ENCODE peak calls at places on chromosome 11, in eight cellular contexts. One of them, this sample, is unnamed. For H3K27me3 and H3K36me3, the result is how much of the 10 kb centered on the place peaks cover.

GRCh38 chr11:107991868-107992414 is 16.8 kb upstream of the CUL5 start:
- DNase-seq in right atrium auricular region: no peak
- DNase-seq in hepatocyte: no peak
- DNase-seq in heart left ventricle: no peak
- DNase-seq in cardiac muscle cell: no peak
- DNase-seq in left lung: no peak
- DNase-seq in brain microvascular endothelial cell: no peak
- DNase-seq in colonic mucosa: no peak
- DNase-seq in this sample: no peak

GRCh38 chr11:107563702-107564101 is 1.8 kb downstream of the ALKBH8 start:
- DNase-seq in right atrium auricular region: no peak
- DNase-seq in hepatocyte: peak
- DNase-seq in heart left ventricle: no peak
- DNase-seq in cardiac muscle cell: peak
- DNase-seq in left lung: no peak
- DNase-seq in brain microvascular endothelial cell: peak
- DNase-seq in colonic mucosa: peak
- DNase-seq in this sample: no peak

GRCh38 chr11:106983251-106983650 is 35.0 kb downstream of the GUCY1A2 start:
- DNase-seq in right atrium auricular region: no peak
- DNase-seq in hepatocyte: no peak
- DNase-seq in heart left ventricle: peak
- DNase-seq in cardiac muscle cell: no peak
- DNase-seq in left lung: no peak
- DNase-seq in brain microvascular endothelial cell: no peak
- DNase-seq in colonic mucosa: no peak
- DNase-seq in this sample: no peak

GRCh38 chr11:72191961-72192381 is at the start of gene FOLR1:
- DNase-seq in right atrium auricular region: no peak
- DNase-seq in hepatocyte: no peak
- DNase-seq in heart left ventricle: no peak
- DNase-seq in cardiac muscle cell: no peak
- DNase-seq in left lung: no peak
- DNase-seq in brain microvascular endothelial cell: no peak
- DNase-seq in colonic mucosa: no peak
- DNase-seq in this sample: no peak

GRCh38 chr11:38345286-38345685 is 1747.2 kb upstream of the RAG2 start:
- DNase-seq in right atrium auricular region: no peak
- DNase-seq in hepatocyte: peak
- DNase-seq in heart left ventricle: no peak
- DNase-seq in cardiac muscle cell: no peak
- DNase-seq in left lung: no peak
- DNase-seq in brain microvascular endothelial cell: peak
- DNase-seq in colonic mucosa: no peak
- DNase-seq in this sample: no peak

GRCh38 chr11:3723014-3723708 is 52.0 kb upstream of the CHRNA10 start:
- DNase-seq in right atrium auricular region: no peak
- DNase-seq in hepatocyte: peak
- DNase-seq in heart left ventricle: no peak
- DNase-seq in cardiac muscle cell: peak
- DNase-seq in left lung: no peak
- DNase-seq in brain microvascular endothelial cell: peak
- DNase-seq in colonic mucosa: no peak
- DNase-seq in this sample: no peak

GRCh38 chr11:47178305-47178704 is 1.6 kb upstream of the ARFGAP2 start:
- DNase-seq in right atrium auricular region: no peak
- DNase-seq in hepatocyte: no peak
- DNase-seq in heart left ventricle: no peak
- DNase-seq in cardiac muscle cell: no peak
- DNase-seq in left lung: no peak
- DNase-seq in brain microvascular endothelial cell: no peak
- DNase-seq in colonic mucosa: no peak
- DNase-seq in this sample: no peak

GRCh38 chr11:76206327-76207081 is at the start of gene WNT11:
- DNase-seq in right atrium auricular region: no peak
- DNase-seq in hepatocyte: peak
- DNase-seq in heart left ventricle: peak
- DNase-seq in cardiac muscle cell: peak
- DNase-seq in left lung: peak
- DNase-seq in brain microvascular endothelial cell: peak
- DNase-seq in colonic mucosa: peak
- DNase-seq in this sample: no peak

GRCh38 chr11:128520206-128520885 is 67.0 kb downstream of the ETS1 start:
- DNase-seq in right atrium auricular region: no peak
- DNase-seq in hepatocyte: no peak
- DNase-seq in heart left ventricle: no peak
- DNase-seq in cardiac muscle cell: no peak
- DNase-seq in left lung: no peak
- DNase-seq in brain microvascular endothelial cell: no peak
- DNase-seq in colonic mucosa: no peak
- DNase-seq in this sample: no peak
- TF ChIP-seq CTCF in right atrium auricular region: no peak
- TF ChIP-seq CTCF in hepatocyte: peak
- TF ChIP-seq CTCF in heart left ventricle: no peak
- TF ChIP-seq CTCF in cardiac muscle cell: no peak
- TF ChIP-seq CTCF in left lung: no peak
- TF ChIP-seq CTCF in brain microvascular endothelial cell: peak
- TF ChIP-seq CTCF in colonic mucosa: no peak
- TF ChIP-seq CTCF in this sample: peak

GRCh38 chr11:124868322-124869274 is 3.4 kb downstream of the ROBO3 start:
- DNase-seq in right atrium auricular region: no peak
- DNase-seq in hepatocyte: no peak
- DNase-seq in heart left ventricle: no peak
- DNase-seq in cardiac muscle cell: no peak
- DNase-seq in left lung: peak
- DNase-seq in brain microvascular endothelial cell: no peak
- DNase-seq in colonic mucosa: no peak
- DNase-seq in this sample: no peak

GRCh38 chr11:124869331-124869730 is 4.1 kb downstream of the ROBO3 start:
- DNase-seq in right atrium auricular region: no peak
- DNase-seq in hepatocyte: no peak
- DNase-seq in heart left ventricle: no peak
- DNase-seq in cardiac muscle cell: no peak
- DNase-seq in left lung: no peak
- DNase-seq in brain microvascular endothelial cell: no peak
- DNase-seq in colonic mucosa: no peak
- DNase-seq in this sample: no peak

GRCh38 chr11:124870430-124870829 is 5.2 kb downstream of the ROBO3 start:
- DNase-seq in right atrium auricular region: no peak
- DNase-seq in hepatocyte: no peak
- DNase-seq in heart left ventricle: no peak
- DNase-seq in cardiac muscle cell: no peak
- DNase-seq in left lung: no peak
- DNase-seq in brain microvascular endothelial cell: no peak
- DNase-seq in colonic mucosa: no peak
- DNase-seq in this sample: no peak

GRCh38 chr11:124867700-124868099 is 2.5 kb downstream of the ROBO3 start:
- DNase-seq in right atrium auricular region: no peak
- DNase-seq in hepatocyte: peak
- DNase-seq in heart left ventricle: no peak
- DNase-seq in cardiac muscle cell: peak
- DNase-seq in left lung: no peak
- DNase-seq in brain microvascular endothelial cell: peak
- DNase-seq in colonic mucosa: no peak
- DNase-seq in this sample: no peak

GRCh38 chr11:124869856-124870387 is 4.7 kb downstream of the ROBO3 start:
- DNase-seq in right atrium auricular region: no peak
- DNase-seq in hepatocyte: no peak
- DNase-seq in heart left ventricle: no peak
- DNase-seq in cardiac muscle cell: no peak
- DNase-seq in left lung: no peak
- DNase-seq in brain microvascular endothelial cell: no peak
- DNase-seq in colonic mucosa: no peak
- DNase-seq in this sample: no peak
- H3K27me3 ChIP-seq in right atrium auricular region: under half
- H3K27me3 ChIP-seq in hepatocyte: half or more
- H3K27me3 ChIP-seq in heart left ventricle: half or more
- H3K27me3 ChIP-seq in cardiac muscle cell: half or more
- H3K27me3 ChIP-seq in left lung: half or more
- H3K27me3 ChIP-seq in brain microvascular endothelial cell: half or more
- H3K27me3 ChIP-seq in colonic mucosa: half or more
- H3K27me3 ChIP-seq in this sample: half or more

GRCh38 chr11:121610706-121611105 is 157.9 kb upstream of the SORL1-AS1 start:
- DNase-seq in right atrium auricular region: no peak
- DNase-seq in hepatocyte: no peak
- DNase-seq in heart left ventricle: no peak
- DNase-seq in cardiac muscle cell: no peak
- DNase-seq in left lung: no peak
- DNase-seq in brain microvascular endothelial cell: no peak
- DNase-seq in colonic mucosa: no peak
- DNase-seq in this sample: no peak

GRCh38 chr11:121611242-121611641 is 158.5 kb upstream of the SORL1-AS1 start:
- DNase-seq in right atrium auricular region: no peak
- DNase-seq in hepatocyte: no peak
- DNase-seq in heart left ventricle: no peak
- DNase-seq in cardiac muscle cell: no peak
- DNase-seq in left lung: no peak
- DNase-seq in brain microvascular endothelial cell: no peak
- DNase-seq in colonic mucosa: no peak
- DNase-seq in this sample: no peak

GRCh38 chr11:121614661-121615240 is 162.0 kb upstream of the SORL1-AS1 start:
- DNase-seq in right atrium auricular region: no peak
- DNase-seq in hepatocyte: no peak
- DNase-seq in heart left ventricle: no peak
- DNase-seq in cardiac muscle cell: peak
- DNase-seq in left lung: no peak
- DNase-seq in brain microvascular endothelial cell: no peak
- DNase-seq in colonic mucosa: no peak
- DNase-seq in this sample: no peak

GRCh38 chr11:121613724-121614123 is 161.0 kb upstream of the SORL1-AS1 start:
- DNase-seq in right atrium auricular region: no peak
- DNase-seq in hepatocyte: no peak
- DNase-seq in heart left ventricle: no peak
- DNase-seq in cardiac muscle cell: peak
- DNase-seq in left lung: no peak
- DNase-seq in brain microvascular endothelial cell: no peak
- DNase-seq in colonic mucosa: no peak
- DNase-seq in this sample: no peak

GRCh38 chr11:121615506-121615905 is 162.7 kb upstream of the SORL1-AS1 start:
- DNase-seq in right atrium auricular region: no peak
- DNase-seq in hepatocyte: no peak
- DNase-seq in heart left ventricle: no peak
- DNase-seq in cardiac muscle cell: peak
- DNase-seq in left lung: no peak
- DNase-seq in brain microvascular endothelial cell: peak
- DNase-seq in colonic mucosa: no peak
- DNase-seq in this sample: no peak
- H3K36me3 ChIP-seq in right atrium auricular region: under half
- H3K36me3 ChIP-seq in hepatocyte: under half
- H3K36me3 ChIP-seq in heart left ventricle: under half
- H3K36me3 ChIP-seq in cardiac muscle cell: under half
- H3K36me3 ChIP-seq in left lung: half or more
- H3K36me3 ChIP-seq in brain microvascular endothelial cell: under half
- H3K36me3 ChIP-seq in colonic mucosa: under half
- H3K36me3 ChIP-seq in this sample: under half

DNA sequence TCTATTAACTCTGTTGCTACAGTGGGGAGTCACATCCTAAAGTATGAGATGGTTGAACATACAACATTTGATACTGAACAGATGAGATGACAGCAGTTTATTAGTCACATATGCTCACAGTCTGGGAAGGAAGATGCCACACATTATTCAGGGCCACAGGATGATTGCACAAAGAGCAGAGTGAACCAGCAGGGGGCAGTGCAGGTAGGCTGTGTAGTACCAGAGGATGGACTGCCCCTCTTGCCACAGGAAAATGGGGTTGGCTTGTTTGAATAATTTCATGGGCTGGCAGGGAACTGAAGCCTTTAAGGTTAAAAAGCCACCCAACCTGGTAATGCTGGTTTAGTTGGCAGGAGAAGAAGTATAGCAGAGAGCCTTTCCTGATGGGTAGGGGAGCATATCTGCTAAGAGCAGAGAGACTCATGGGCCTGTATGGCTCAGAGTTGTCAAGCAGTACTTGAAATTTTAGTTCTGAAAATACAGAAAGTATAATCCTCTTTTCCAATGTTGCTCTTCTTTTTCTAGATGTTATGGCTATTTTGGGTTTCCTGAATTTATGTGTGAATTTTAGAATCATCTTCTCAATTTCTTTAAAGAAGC is 180.4 kb upstream of the B3GAT1 start:
- DNase-seq in right atrium auricular region: no peak
- DNase-seq in hepatocyte: peak
- DNase-seq in heart left ventricle: no peak
- DNase-seq in cardiac muscle cell: peak
- DNase-seq in left lung: no peak
- DNase-seq in brain microvascular endothelial cell: peak
- DNase-seq in colonic mucosa: peak
- DNase-seq in this sample: no peak
- TF ChIP-seq CTCF in right atrium auricular region: no peak
- TF ChIP-seq CTCF in hepatocyte: peak
- TF ChIP-seq CTCF in heart left ventricle: no peak
- TF ChIP-seq CTCF in cardiac muscle cell: peak
- TF ChIP-seq CTCF in left lung: no peak
- TF ChIP-seq CTCF in brain microvascular endothelial cell: peak
- TF ChIP-seq CTCF in colonic mucosa: peak
- TF ChIP-seq CTCF in this sample: peak

GRCh38 chr11:128926000-128926399 is 16.7 kb downstream of the TP53AIP1 start:
- DNase-seq in right atrium auricular region: no peak
- DNase-seq in hepatocyte: no peak
- DNase-seq in heart left ventricle: no peak
- DNase-seq in cardiac muscle cell: no peak
- DNase-seq in left lung: no peak
- DNase-seq in brain microvascular endothelial cell: no peak
- DNase-seq in colonic mucosa: no peak
- DNase-seq in this sample: no peak
- H3K27me3 ChIP-seq in right atrium auricular region: under half
- H3K27me3 ChIP-seq in hepatocyte: under half
- H3K27me3 ChIP-seq in heart left ventricle: under half
- H3K27me3 ChIP-seq in cardiac muscle cell: under half
- H3K27me3 ChIP-seq in left lung: under half
- H3K27me3 ChIP-seq in brain microvascular endothelial cell: under half
- H3K27me3 ChIP-seq in colonic mucosa: under half
- H3K27me3 ChIP-seq in this sample: under half

This sample was measured in kidney epithelial cell.